ENCODE peak calls at places on chromosomes 5 and 9, in seven cellular contexts. N, C, I, O, U, P and Q are unnamed samples.

GRCh38 chr9:79014929-79015699 is 556.7 kb upstream of the TLE4 start:
- DNase-seq in N (no peak), C (no peak), P (no peak), I (no peak), O (peak), U (no peak), Q (no peak)

GRCh38 chr9:76516350-76516749 is 57.4 kb downstream of the GCNT1 start:
- DNase-seq in O (peak), I (no peak), C (no peak), N (no peak), P (no peak), U (no peak), Q (no peak)

GRCh38 chr9:123265833-123266232 is 2.6 kb downstream of the STRBP start:
- DNase-seq in P (no peak), U (no peak), O (no peak), N (no peak), C (no peak), I (no peak), Q (no peak)

GRCh38 chr9:77960356-77961153 is 71.1 kb downstream of the GNAQ start:
- DNase-seq in U (no peak), N (no peak), P (no peak), I (no peak), C (no peak), O (no peak), Q (no peak)

GRCh38 chr9:18721267-18722079 is 247.5 kb downstream of the ADAMTSL1 start:
- DNase-seq in O (no peak), I (no peak), C (no peak), N (no peak), U (no peak), P (no peak), Q (no peak)

GRCh38 chr5:131530706-131531331 is 104.2 kb downstream of the RAPGEF6 start:
- DNase-seq in U (no peak), O (no peak), N (no peak), I (no peak), P (no peak), C (no peak), Q (no peak)

GRCh38 chr5:126359884-126360283 is 63.3 kb upstream of the GRAMD2B start:
- DNase-seq in U (no peak), I (no peak), P (no peak), N (no peak), O (no peak), C (no peak), Q (no peak)

GRCh38 chr5:128304121-128304520 is 220.6 kb downstream of the SLC12A2 start:
- DNase-seq in O (peak), N (no peak), C (no peak), I (no peak), P (no peak), U (no peak), Q (peak)

GRCh38 chr9:73176450-73176875 is 24.8 kb downstream of the ANXA1 start:
- DNase-seq in I (no peak), C (no peak), U (no peak), P (no peak), N (no peak), O (peak), Q (peak)

GRCh38 chr5:121833631-121834420 is 17.9 kb upstream of the FTMT start:
- DNase-seq in U (no peak), C (no peak), I (no peak), N (no peak), P (no peak), O (no peak), Q (no peak)

GRCh38 chr9:5231212-5231611 is at the start of gene INSL4:
- DNase-seq in O (peak), C (no peak), U (no peak), P (no peak), N (no peak), I (no peak), Q (no peak)

GRCh38 chr5:90446961-90447360 is 27.6 kb downstream of the MBLAC2 start:
- DNase-seq in U (no peak), P (no peak), O (peak), C (no peak), I (no peak), N (no peak), Q (no peak)

GRCh38 chr9:6015278-6016157 is at the start of gene RANBP6:
- DNase-seq in O (peak), U (peak), C (peak), I (peak), N (peak), P (peak), Q (peak)